ENCODE peak calls at places on chromosomes 13 and 19, in five cellular contexts. A is HCT116, V is fibroblast of lung, L is astrocyte of the spinal cord, Y is lower leg skin. K is an unnamed sample.

GRCh38 chr13:42660367-42660965 is 86.5 kb downstream of the TNFSF11 start:
- DNase-seq in Y (no peak), V (peak; percentile 3), L (peak; percentile 30), A (no peak), K (peak; percentile 28)

GRCh38 chr19:21202865-21203494 is 61.1 kb downstream of the ZNF431 start:
- DNase-seq in L (no peak), A (peak; percentile 32), V (peak; percentile 5), Y (no peak), K (peak; percentile 48)

GRCh38 chr19:34731964-34732363 is 2.1 kb upstream of the ZNF181 start:
- DNase-seq in Y (no peak), A (no peak), V (no peak), L (no peak), K (no peak)

GRCh38 chr13:74026753-74027152 is 107.5 kb downstream of the KLF12 start:
- DNase-seq in V (peak; percentile 57), L (peak; percentile 60), Y (no peak), A (no peak), K (no peak)

GRCh38 chr19:16363133-16363851 is 38.7 kb downstream of the KLF2 start:
- DNase-seq in A (no peak), Y (no peak), V (no peak), L (no peak), K (no peak)

GRCh38 chr19:45769821-45770191 is 754 bp upstream of the SIX5 start:
- DNase-seq in L (no peak), A (no peak), Y (peak; percentile 94), V (no peak), K (peak; percentile 46)

GRCh38 chr19:1748703-1749341 is 4.5 kb upstream of the ONECUT3 start:
- DNase-seq in A (no peak), L (no peak), Y (no peak), V (no peak), K (no peak)

GRCh38 chr19:53328967-53329366 is 4.6 kb upstream of the ZNF845 start:
- DNase-seq in L (peak; percentile 3), A (no peak), Y (peak; percentile 82), V (no peak), K (peak; percentile 48)

GRCh38 chr13:93953856-93954255 is 525.6 kb downstream of the DCT start:
- DNase-seq in V (no peak), L (no peak), Y (no peak), A (no peak), K (no peak)

GRCh38 chr13:110024646-110024980 is 238.2 kb upstream of the IRS2 start:
- DNase-seq in Y (no peak), L (no peak), A (no peak), V (no peak), K (no peak)

GRCh38 chr19:19067276-19068072 is 3.7 kb downstream of the SLC25A42 start:
- DNase-seq in V (no peak), A (no peak), Y (no peak), L (no peak), K (peak; percentile 7)

GRCh38 chr19:41691268-41691970 is 3.3 kb upstream of the CEACAM7 start:
- DNase-seq in A (no peak), L (no peak), Y (peak; percentile 68), V (no peak), K (no peak)

GRCh38 chr19:55339225-55340143 is at the start of gene KMT5C:
- DNase-seq in Y (peak; percentile 100), A (peak; percentile 100), V (peak; percentile 100), L (peak; percentile 100), K (peak; percentile 100)
- TF ChIP-seq CTCF in Y (peak; percentile 14), A (peak; percentile 17), V (peak; percentile 29), L (peak; percentile 34), K (peak; percentile 47)

GRCh38 chr19:55778331-55778730 is 9.4 kb downstream of the RFPL4AL1 start:
- DNase-seq in Y (no peak), V (no peak), L (no peak), A (no peak), K (no peak)
- TF ChIP-seq CTCF in Y (no peak), V (no peak), L (no peak), A (no peak), K (no peak)

DNA sequence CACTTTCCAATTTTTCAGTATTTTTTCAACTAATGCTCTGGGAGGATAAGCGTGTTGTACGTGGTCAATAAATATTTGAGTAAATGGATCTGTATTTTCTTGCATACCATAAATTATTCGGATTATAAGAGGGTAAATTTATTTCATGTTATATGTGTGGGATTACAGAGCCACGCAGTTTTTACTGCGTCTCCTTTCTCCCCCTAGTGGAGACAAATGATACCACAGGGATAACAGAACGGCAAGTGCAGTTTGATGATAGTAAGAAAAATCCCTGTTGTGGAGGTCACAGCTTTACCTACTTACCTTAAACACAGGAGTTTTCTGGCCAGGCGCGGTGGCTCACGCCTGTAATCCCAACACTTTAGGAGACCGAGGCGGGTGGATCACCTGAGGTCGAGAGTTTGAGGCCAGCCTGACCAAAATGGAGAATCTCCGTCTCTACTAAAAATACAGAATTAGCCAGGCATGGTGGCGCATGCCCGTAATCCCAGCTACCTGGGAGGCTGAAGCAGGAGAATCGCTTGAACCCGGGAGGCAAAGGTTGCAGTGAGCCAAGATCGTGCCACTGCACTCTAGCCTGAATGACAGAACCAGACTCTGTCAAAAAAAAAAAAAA is 16.8 kb downstream of the MBD3L2B start:
- DNase-seq in Y (no peak), V (peak; percentile 12), A (peak; percentile 34), L (peak; percentile 36), K (peak; percentile 36)
- TF ChIP-seq CTCF in Y (no peak), V (no peak), A (peak; percentile 61), L (peak; percentile 77), K (peak; percentile 78)

GRCh38 chr13:58843567-58843966 is 1212.0 kb downstream of the PCDH17 start:
- DNase-seq in V (no peak), L (no peak), A (no peak), Y (no peak), K (no peak)
- TF ChIP-seq CTCF in V (no peak), L (no peak), A (no peak), Y (no peak), K (no peak)

GRCh38 chr19:3966051-3967017 is 4.6 kb downstream of the DAPK3 start:
- DNase-seq in A (no peak), Y (no peak), V (no peak), L (no peak), K (no peak)

GRCh38 chr19:3968556-3969434 is 2.1 kb downstream of the DAPK3 start:
- DNase-seq in A (peak; percentile 85), Y (peak; percentile 96), V (peak; percentile 99), L (peak; percentile 99), K (peak; percentile 100)

GRCh38 chr19:3970313-3970807 is 539 bp downstream of the DAPK3 start:
- DNase-seq in L (no peak), A (no peak), V (no peak), Y (no peak), K (no peak)

GRCh38 chr19:3970808-3971598 is at the start of gene DAPK3:
- DNase-seq in L (peak; percentile 98), V (peak; percentile 97), Y (peak; percentile 99), A (peak; percentile 96), K (peak; percentile 98)

DNA sequence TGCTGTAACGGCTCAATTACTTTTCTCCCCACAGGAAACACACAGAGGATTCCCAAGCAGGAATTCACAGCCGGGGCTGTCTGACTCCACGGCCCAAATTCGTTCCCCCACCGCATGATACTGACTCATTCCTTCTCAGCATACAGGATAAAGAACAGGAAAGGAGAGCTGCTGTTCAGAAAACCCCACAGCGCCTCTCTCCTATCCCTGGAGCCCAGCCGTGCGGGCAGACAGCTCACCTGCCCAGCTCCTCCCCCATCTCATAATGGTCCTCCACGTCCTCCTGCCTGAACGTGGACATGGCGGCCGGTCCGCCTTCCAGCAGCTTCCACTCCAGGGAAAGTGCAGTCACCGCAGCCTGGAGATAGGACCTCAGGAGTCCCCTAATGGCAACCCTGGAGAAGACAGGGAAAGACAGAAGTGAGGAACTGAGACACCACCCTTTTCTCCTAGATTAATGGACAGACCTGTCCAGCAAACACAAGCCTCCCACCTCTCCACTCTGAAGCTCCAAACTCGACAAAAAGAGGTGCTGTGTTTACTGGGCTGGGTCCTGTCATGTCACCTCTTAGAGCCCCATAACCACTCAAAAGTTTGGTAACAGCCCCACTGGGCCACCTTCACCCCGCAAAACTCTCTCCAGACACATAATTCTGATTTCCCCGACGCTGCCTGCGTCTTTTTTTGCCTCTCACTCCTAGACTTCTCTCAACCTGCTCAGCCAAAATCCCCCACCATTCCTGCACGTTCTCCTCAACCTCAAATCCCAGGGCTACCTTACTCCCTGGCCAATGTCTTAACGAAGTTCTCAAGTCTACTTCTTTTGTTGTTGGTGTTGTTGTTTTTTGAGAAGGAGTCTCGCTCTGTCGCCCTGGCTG is 1.2 kb downstream of the DAPK3 start:
- DNase-seq in Y (no peak), V (peak; percentile 91), L (peak; percentile 89), A (no peak), K (peak; percentile 75)
- TF ChIP-seq CTCF in Y (no peak), V (peak; percentile 23), L (peak; percentile 41), A (no peak), K (peak; percentile 36)

GRCh38 chr13:62125451-62125850 is 709.8 kb upstream of the PCDH20 start:
- DNase-seq in V (no peak), L (no peak), Y (no peak), A (no peak), K (no peak)

GRCh38 chr13:62122434-62122833 is 706.8 kb upstream of the PCDH20 start:
- DNase-seq in A (no peak), V (no peak), L (no peak), Y (no peak), K (no peak)

GRCh38 chr13:62123409-62123808 is 707.8 kb upstream of the PCDH20 start:
- DNase-seq in Y (no peak), L (no peak), V (no peak), A (no peak), K (no peak)

GRCh38 chr13:62119739-62120700 is 704.4 kb upstream of the PCDH20 start:
- DNase-seq in L (peak; percentile 36), Y (no peak), A (peak; percentile 10), V (peak; percentile 2), K (peak; percentile 0)
- TF ChIP-seq CTCF in L (peak; percentile 14), Y (no peak), A (peak; percentile 5), V (no peak), K (peak; percentile 15)